ENCODE peak calls at places on chromosome 9, in eight cellular contexts. One of them, this sample, is unnamed.

GRCh38 chr9:132794730-132795380 is 83.2 kb downstream of the AK8 start:
- DNase-seq in gastrocnemius medialis: no peak
- DNase-seq in iPS-NIHi11: no peak
- DNase-seq in right cardiac atrium: no peak
- DNase-seq in stimulated activated CD8-positive, alpha-beta memory T cell treated with anti-CD3 and anti-CD28 coated beads, Interleukin-15, amount 100 ng/mL, for 1 hour: no peak
- DNase-seq in A172: no peak
- DNase-seq in amniotic epithelial cell: no peak
- DNase-seq in activated CD4-positive, alpha-beta T cell treated with anti-CD3 and anti-CD28 coated beads for 4 hours: no peak
- DNase-seq in this sample: peak

GRCh38 chr9:78893758-78894157 is 596.8 kb downstream of the PSAT1 start:
- DNase-seq in gastrocnemius medialis: no peak
- DNase-seq in iPS-NIHi11: no peak
- DNase-seq in right cardiac atrium: no peak
- DNase-seq in stimulated activated CD8-positive, alpha-beta memory T cell treated with anti-CD3 and anti-CD28 coated beads, Interleukin-15, amount 100 ng/mL, for 1 hour: no peak
- DNase-seq in A172: no peak
- DNase-seq in amniotic epithelial cell: peak
- DNase-seq in activated CD4-positive, alpha-beta T cell treated with anti-CD3 and anti-CD28 coated beads for 4 hours: no peak
- DNase-seq in this sample: no peak

GRCh38 chr9:108609227-108609894 is 246.4 kb downstream of the ACTL7B start:
- DNase-seq in gastrocnemius medialis: no peak
- DNase-seq in iPS-NIHi11: no peak
- DNase-seq in right cardiac atrium: no peak
- DNase-seq in stimulated activated CD8-positive, alpha-beta memory T cell treated with anti-CD3 and anti-CD28 coated beads, Interleukin-15, amount 100 ng/mL, for 1 hour: no peak
- DNase-seq in A172: no peak
- DNase-seq in amniotic epithelial cell: no peak
- DNase-seq in activated CD4-positive, alpha-beta T cell treated with anti-CD3 and anti-CD28 coated beads for 4 hours: no peak
- DNase-seq in this sample: peak

GRCh38 chr9:93585259-93585658 is 8.9 kb downstream of the PHF2 start:
- DNase-seq in gastrocnemius medialis: no peak
- DNase-seq in iPS-NIHi11: no peak
- DNase-seq in right cardiac atrium: no peak
- DNase-seq in stimulated activated CD8-positive, alpha-beta memory T cell treated with anti-CD3 and anti-CD28 coated beads, Interleukin-15, amount 100 ng/mL, for 1 hour: no peak
- DNase-seq in A172: no peak
- DNase-seq in amniotic epithelial cell: no peak
- DNase-seq in activated CD4-positive, alpha-beta T cell treated with anti-CD3 and anti-CD28 coated beads for 4 hours: no peak
- DNase-seq in this sample: no peak

GRCh38 chr9:71763752-71764332 is 4.5 kb downstream of the CEMIP2 start:
- DNase-seq in gastrocnemius medialis: no peak
- DNase-seq in iPS-NIHi11: no peak
- DNase-seq in right cardiac atrium: no peak
- DNase-seq in stimulated activated CD8-positive, alpha-beta memory T cell treated with anti-CD3 and anti-CD28 coated beads, Interleukin-15, amount 100 ng/mL, for 1 hour: no peak
- DNase-seq in A172: no peak
- DNase-seq in amniotic epithelial cell: peak
- DNase-seq in activated CD4-positive, alpha-beta T cell treated with anti-CD3 and anti-CD28 coated beads for 4 hours: no peak
- DNase-seq in this sample: no peak

GRCh38 chr9:91694081-91694870 is 255.8 kb downstream of the ROR2 start:
- DNase-seq in gastrocnemius medialis: no peak
- DNase-seq in iPS-NIHi11: no peak
- DNase-seq in right cardiac atrium: no peak
- DNase-seq in stimulated activated CD8-positive, alpha-beta memory T cell treated with anti-CD3 and anti-CD28 coated beads, Interleukin-15, amount 100 ng/mL, for 1 hour: no peak
- DNase-seq in A172: no peak
- DNase-seq in amniotic epithelial cell: no peak
- DNase-seq in activated CD4-positive, alpha-beta T cell treated with anti-CD3 and anti-CD28 coated beads for 4 hours: no peak
- DNase-seq in this sample: no peak

GRCh38 chr9:87034891-87035290 is 87.6 kb upstream of the GAS1 start:
- DNase-seq in gastrocnemius medialis: no peak
- DNase-seq in iPS-NIHi11: no peak
- DNase-seq in right cardiac atrium: no peak
- DNase-seq in stimulated activated CD8-positive, alpha-beta memory T cell treated with anti-CD3 and anti-CD28 coated beads, Interleukin-15, amount 100 ng/mL, for 1 hour: no peak
- DNase-seq in A172: no peak
- DNase-seq in amniotic epithelial cell: no peak
- DNase-seq in activated CD4-positive, alpha-beta T cell treated with anti-CD3 and anti-CD28 coated beads for 4 hours: no peak
- DNase-seq in this sample: no peak

GRCh38 chr9:12961276-12961809 is 186.5 kb downstream of the LURAP1L start:
- DNase-seq in gastrocnemius medialis: no peak
- DNase-seq in iPS-NIHi11: no peak
- DNase-seq in right cardiac atrium: no peak
- DNase-seq in stimulated activated CD8-positive, alpha-beta memory T cell treated with anti-CD3 and anti-CD28 coated beads, Interleukin-15, amount 100 ng/mL, for 1 hour: no peak
- DNase-seq in A172: no peak
- DNase-seq in amniotic epithelial cell: peak
- DNase-seq in activated CD4-positive, alpha-beta T cell treated with anti-CD3 and anti-CD28 coated beads for 4 hours: no peak
- DNase-seq in this sample: no peak

GRCh38 chr9:89536145-89536574 is 38.2 kb upstream of the SEMA4D start:
- DNase-seq in gastrocnemius medialis: no peak
- DNase-seq in iPS-NIHi11: no peak
- DNase-seq in right cardiac atrium: no peak
- DNase-seq in stimulated activated CD8-positive, alpha-beta memory T cell treated with anti-CD3 and anti-CD28 coated beads, Interleukin-15, amount 100 ng/mL, for 1 hour: no peak
- DNase-seq in A172: no peak
- DNase-seq in amniotic epithelial cell: no peak
- DNase-seq in activated CD4-positive, alpha-beta T cell treated with anti-CD3 and anti-CD28 coated beads for 4 hours: no peak
- DNase-seq in this sample: no peak

GRCh38 chr9:38250279-38251035 is 142.0 kb upstream of the ALDH1B1 start:
- DNase-seq in gastrocnemius medialis: no peak
- DNase-seq in iPS-NIHi11: no peak
- DNase-seq in right cardiac atrium: no peak
- DNase-seq in stimulated activated CD8-positive, alpha-beta memory T cell treated with anti-CD3 and anti-CD28 coated beads, Interleukin-15, amount 100 ng/mL, for 1 hour: no peak
- DNase-seq in A172: no peak
- DNase-seq in amniotic epithelial cell: no peak
- DNase-seq in activated CD4-positive, alpha-beta T cell treated with anti-CD3 and anti-CD28 coated beads for 4 hours: no peak
- DNase-seq in this sample: peak

GRCh38 chr9:96884443-96884842 is 30.1 kb upstream of the ZNF782 start:
- DNase-seq in gastrocnemius medialis: peak
- DNase-seq in iPS-NIHi11: no peak
- DNase-seq in right cardiac atrium: no peak
- DNase-seq in stimulated activated CD8-positive, alpha-beta memory T cell treated with anti-CD3 and anti-CD28 coated beads, Interleukin-15, amount 100 ng/mL, for 1 hour: no peak
- DNase-seq in A172: peak
- DNase-seq in amniotic epithelial cell: peak
- DNase-seq in activated CD4-positive, alpha-beta T cell treated with anti-CD3 and anti-CD28 coated beads for 4 hours: no peak
- DNase-seq in this sample: peak

GRCh38 chr9:17807670-17808282 is 228.9 kb downstream of the SH3GL2 start:
- DNase-seq in gastrocnemius medialis: no peak
- DNase-seq in iPS-NIHi11: no peak
- DNase-seq in right cardiac atrium: no peak
- DNase-seq in stimulated activated CD8-positive, alpha-beta memory T cell treated with anti-CD3 and anti-CD28 coated beads, Interleukin-15, amount 100 ng/mL, for 1 hour: no peak
- DNase-seq in A172: no peak
- DNase-seq in amniotic epithelial cell: no peak
- DNase-seq in activated CD4-positive, alpha-beta T cell treated with anti-CD3 and anti-CD28 coated beads for 4 hours: no peak
- DNase-seq in this sample: no peak

GRCh38 chr9:89605181-89606048 is 603 bp downstream of the GADD45G start:
- DNase-seq in gastrocnemius medialis: peak
- DNase-seq in iPS-NIHi11: peak
- DNase-seq in right cardiac atrium: peak
- DNase-seq in stimulated activated CD8-positive, alpha-beta memory T cell treated with anti-CD3 and anti-CD28 coated beads, Interleukin-15, amount 100 ng/mL, for 1 hour: no peak
- DNase-seq in A172: peak
- DNase-seq in amniotic epithelial cell: peak
- DNase-seq in activated CD4-positive, alpha-beta T cell treated with anti-CD3 and anti-CD28 coated beads for 4 hours: peak
- DNase-seq in this sample: peak

GRCh38 chr9:95193067-95193466 is 124.4 kb downstream of the FANCC start:
- DNase-seq in gastrocnemius medialis: no peak
- DNase-seq in iPS-NIHi11: peak
- DNase-seq in right cardiac atrium: no peak
- DNase-seq in stimulated activated CD8-positive, alpha-beta memory T cell treated with anti-CD3 and anti-CD28 coated beads, Interleukin-15, amount 100 ng/mL, for 1 hour: no peak
- DNase-seq in A172: no peak
- DNase-seq in amniotic epithelial cell: no peak
- DNase-seq in activated CD4-positive, alpha-beta T cell treated with anti-CD3 and anti-CD28 coated beads for 4 hours: no peak
- DNase-seq in this sample: no peak

GRCh38 chr9:117672397-117672796 is 31.8 kb upstream of the TLR4 start:
- DNase-seq in gastrocnemius medialis: no peak
- DNase-seq in iPS-NIHi11: no peak
- DNase-seq in right cardiac atrium: no peak
- DNase-seq in stimulated activated CD8-positive, alpha-beta memory T cell treated with anti-CD3 and anti-CD28 coated beads, Interleukin-15, amount 100 ng/mL, for 1 hour: no peak
- DNase-seq in A172: peak
- DNase-seq in amniotic epithelial cell: peak
- DNase-seq in activated CD4-positive, alpha-beta T cell treated with anti-CD3 and anti-CD28 coated beads for 4 hours: no peak
- DNase-seq in this sample: no peak

GRCh38 chr9:2819165-2819564 is 24.7 kb downstream of the PUM3 start:
- DNase-seq in gastrocnemius medialis: no peak
- DNase-seq in iPS-NIHi11: no peak
- DNase-seq in right cardiac atrium: no peak
- DNase-seq in stimulated activated CD8-positive, alpha-beta memory T cell treated with anti-CD3 and anti-CD28 coated beads, Interleukin-15, amount 100 ng/mL, for 1 hour: no peak
- DNase-seq in A172: no peak
- DNase-seq in amniotic epithelial cell: no peak
- DNase-seq in activated CD4-positive, alpha-beta T cell treated with anti-CD3 and anti-CD28 coated beads for 4 hours: no peak
- DNase-seq in this sample: no peak

GRCh38 chr9:97076238-97076637 is 37.3 kb upstream of the CTSV start:
- DNase-seq in gastrocnemius medialis: no peak
- DNase-seq in iPS-NIHi11: no peak
- DNase-seq in right cardiac atrium: no peak
- DNase-seq in stimulated activated CD8-positive, alpha-beta memory T cell treated with anti-CD3 and anti-CD28 coated beads, Interleukin-15, amount 100 ng/mL, for 1 hour: no peak
- DNase-seq in A172: no peak
- DNase-seq in amniotic epithelial cell: no peak
- DNase-seq in activated CD4-positive, alpha-beta T cell treated with anti-CD3 and anti-CD28 coated beads for 4 hours: no peak
- DNase-seq in this sample: no peak

This sample was measured in islet precursor cell.